ENCODE peak calls at places on chromosomes 7 and 10, in four cellular contexts. One of them, this sample, is unnamed.

GRCh38 chr10:30701471-30702173 is 72.1 kb upstream of the LYZL2 start:
- DNase-seq in transverse colon: peak
- DNase-seq in left lung: no peak
- DNase-seq in psoas muscle: no peak
- DNase-seq in this sample: peak

GRCh38 chr7:99919814-99920618 is 686 bp upstream of the TRIM4 start:
- DNase-seq in psoas muscle: no peak
- DNase-seq in transverse colon: no peak
- DNase-seq in left lung: no peak
- DNase-seq in this sample: no peak

GRCh38 chr7:150458235-150458634 is 7.8 kb downstream of the GIMAP8 start:
- DNase-seq in left lung: no peak
- DNase-seq in psoas muscle: no peak
- DNase-seq in transverse colon: no peak
- DNase-seq in this sample: no peak

GRCh38 chr7:2082357-2083038 is 150.2 kb downstream of the MAD1L1 start:
- DNase-seq in transverse colon: no peak
- DNase-seq in left lung: no peak
- DNase-seq in psoas muscle: peak
- DNase-seq in this sample: peak

GRCh38 chr7:55526770-55527169 is 45.5 kb downstream of the VOPP1 start:
- DNase-seq in transverse colon: no peak
- DNase-seq in psoas muscle: no peak
- DNase-seq in left lung: no peak
- DNase-seq in this sample: peak

GRCh38 chr7:106957766-106958165 is 86.7 kb upstream of the PRKAR2B start:
- DNase-seq in left lung: no peak
- DNase-seq in transverse colon: no peak
- DNase-seq in psoas muscle: no peak
- DNase-seq in this sample: no peak

GRCh38 chr10:34969171-34969570 is 121.0 kb downstream of the CUL2 start:
- DNase-seq in psoas muscle: no peak
- DNase-seq in transverse colon: no peak
- DNase-seq in left lung: no peak
- DNase-seq in this sample: no peak

GRCh38 chr10:70928140-70928539 is 39.8 kb upstream of the PCBD1 start:
- DNase-seq in transverse colon: no peak
- DNase-seq in left lung: no peak
- DNase-seq in psoas muscle: no peak
- DNase-seq in this sample: no peak

GRCh38 chr7:20299647-20300312 is 30.9 kb upstream of the ITGB8 start:
- DNase-seq in left lung: no peak
- DNase-seq in transverse colon: no peak
- DNase-seq in psoas muscle: no peak
- DNase-seq in this sample: no peak

GRCh38 chr7:69341288-69341687 is 257.0 kb upstream of the AUTS2 start:
- DNase-seq in transverse colon: no peak
- DNase-seq in psoas muscle: no peak
- DNase-seq in left lung: no peak
- DNase-seq in this sample: no peak

GRCh38 chr10:12780634-12781601 is 220.6 kb downstream of the CCDC3 start:
- DNase-seq in left lung: no peak
- DNase-seq in psoas muscle: no peak
- DNase-seq in transverse colon: no peak
- DNase-seq in this sample: no peak

GRCh38 chr7:148084138-148084537 is 506.4 kb upstream of the C7orf33 start:
- DNase-seq in transverse colon: peak
- DNase-seq in left lung: no peak
- DNase-seq in psoas muscle: peak
- DNase-seq in this sample: peak

GRCh38 chr10:69318997-69319727 is 40.9 kb downstream of the HK1 start:
- DNase-seq in left lung: peak
- DNase-seq in psoas muscle: peak
- DNase-seq in transverse colon: peak
- DNase-seq in this sample: peak

GRCh38 chr7:159125104-159125943 is 19.3 kb downstream of the VIPR2 start:
- DNase-seq in psoas muscle: no peak
- DNase-seq in transverse colon: no peak
- DNase-seq in left lung: no peak
- DNase-seq in this sample: no peak

GRCh38 chr10:64732372-64732715 is 1211.1 kb downstream of the REEP3 start:
- DNase-seq in left lung: no peak
- DNase-seq in psoas muscle: no peak
- DNase-seq in transverse colon: no peak
- DNase-seq in this sample: no peak

GRCh38 chr10:50636576-50636975 is 12.8 kb upstream of the SGMS1 start:
- DNase-seq in psoas muscle: no peak
- DNase-seq in left lung: no peak
- DNase-seq in transverse colon: no peak
- DNase-seq in this sample: no peak

GRCh38 chr10:32163076-32163773 is 107.0 kb upstream of the KIF5B start:
- DNase-seq in transverse colon: no peak
- DNase-seq in left lung: no peak
- DNase-seq in psoas muscle: no peak
- DNase-seq in this sample: no peak

GRCh38 chr7:148941598-148942280 is 57.6 kb upstream of the EZH2 start:
- DNase-seq in transverse colon: peak
- DNase-seq in psoas muscle: peak
- DNase-seq in left lung: peak
- DNase-seq in this sample: peak

GRCh38 chr10:70363292-70363691 is 19.1 kb downstream of the LRRC20 start:
- DNase-seq in psoas muscle: no peak
- DNase-seq in transverse colon: no peak
- DNase-seq in left lung: no peak
- DNase-seq in this sample: no peak

GRCh38 chr7:95396136-95397032 is at the start of gene PON3:
- DNase-seq in psoas muscle: peak
- DNase-seq in transverse colon: peak
- DNase-seq in left lung: peak
- DNase-seq in this sample: no peak

GRCh38 chr7:104124893-104125292 is 82.9 kb downstream of the ORC5 start:
- DNase-seq in transverse colon: no peak
- DNase-seq in left lung: no peak
- DNase-seq in psoas muscle: no peak
- DNase-seq in this sample: no peak

GRCh38 chr7:90224204-90224603 is 12.7 kb downstream of the STEAP2 start:
- DNase-seq in left lung: no peak
- DNase-seq in transverse colon: no peak
- DNase-seq in psoas muscle: no peak
- DNase-seq in this sample: no peak

GRCh38 chr10:127798116-127798515 is 61.1 kb downstream of the FOXI2 start:
- DNase-seq in transverse colon: no peak
- DNase-seq in left lung: no peak
- DNase-seq in psoas muscle: no peak
- DNase-seq in this sample: no peak

GRCh38 chr10:72134785-72135765 is 46.7 kb upstream of the SPOCK2 start:
- DNase-seq in left lung: no peak
- DNase-seq in transverse colon: no peak
- DNase-seq in psoas muscle: no peak
- DNase-seq in this sample: no peak

GRCh38 chr7:132065193-132065972 is 509.0 kb upstream of the PODXL start:
- DNase-seq in transverse colon: peak
- DNase-seq in left lung: peak
- DNase-seq in psoas muscle: peak
- DNase-seq in this sample: no peak

GRCh38 chr10:44476421-44476820 is 91.5 kb upstream of the CXCL12 start:
- DNase-seq in left lung: no peak
- DNase-seq in transverse colon: no peak
- DNase-seq in psoas muscle: no peak
- DNase-seq in this sample: peak

GRCh38 chr7:135800560-135800959 is 51.9 kb upstream of the FAM180A start:
- DNase-seq in transverse colon: no peak
- DNase-seq in psoas muscle: no peak
- DNase-seq in left lung: no peak
- DNase-seq in this sample: no peak

GRCh38 chr7:135799881-135800280 is 51.3 kb upstream of the FAM180A start:
- DNase-seq in left lung: no peak
- DNase-seq in transverse colon: no peak
- DNase-seq in psoas muscle: no peak
- DNase-seq in this sample: no peak

GRCh38 chr7:135801045-135801693 is 52.6 kb upstream of the FAM180A start:
- DNase-seq in psoas muscle: no peak
- DNase-seq in transverse colon: no peak
- DNase-seq in left lung: no peak
- DNase-seq in this sample: peak

GRCh38 chr7:135795846-135796570 is 47.4 kb upstream of the FAM180A start:
- DNase-seq in transverse colon: no peak
- DNase-seq in psoas muscle: no peak
- DNase-seq in left lung: no peak
- DNase-seq in this sample: peak

DNA sequence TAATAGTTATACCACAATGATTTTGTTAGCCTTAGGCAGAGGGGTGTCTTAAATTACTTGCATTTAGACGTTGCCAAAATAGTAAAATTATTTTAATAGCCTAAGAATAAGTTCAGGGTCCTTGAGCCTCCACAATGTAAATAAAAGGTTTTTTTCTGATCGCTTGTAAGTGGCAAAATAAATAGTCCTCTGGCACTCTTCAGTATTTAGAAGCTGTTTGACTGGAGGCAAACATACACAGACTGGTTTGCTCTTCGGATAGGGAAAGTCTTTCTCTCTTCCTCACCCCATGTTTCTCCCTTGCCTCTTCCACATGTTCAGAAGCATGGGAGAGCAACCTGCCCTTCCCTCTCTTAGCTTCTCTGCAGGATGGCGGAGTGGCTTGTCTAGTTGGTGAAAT is 49.5 kb upstream of the FAM180A start:
- DNase-seq in psoas muscle: no peak
- DNase-seq in left lung: no peak
- DNase-seq in transverse colon: no peak
- DNase-seq in this sample: no peak
- H3K27ac ChIP-seq in psoas muscle: no peak
- H3K27ac ChIP-seq in left lung: no peak
- H3K27ac ChIP-seq in transverse colon: no peak
- H3K27ac ChIP-seq in this sample: no peak

GRCh38 chr7:44791278-44792219 is 4.9 kb upstream of the PPIA start:
- DNase-seq in transverse colon: no peak
- DNase-seq in psoas muscle: no peak
- DNase-seq in left lung: no peak
- DNase-seq in this sample: no peak
- TF ChIP-seq CTCF in transverse colon: no peak
- TF ChIP-seq CTCF in psoas muscle: no peak
- TF ChIP-seq CTCF in left lung: no peak
- TF ChIP-seq CTCF in this sample: no peak

DNA sequence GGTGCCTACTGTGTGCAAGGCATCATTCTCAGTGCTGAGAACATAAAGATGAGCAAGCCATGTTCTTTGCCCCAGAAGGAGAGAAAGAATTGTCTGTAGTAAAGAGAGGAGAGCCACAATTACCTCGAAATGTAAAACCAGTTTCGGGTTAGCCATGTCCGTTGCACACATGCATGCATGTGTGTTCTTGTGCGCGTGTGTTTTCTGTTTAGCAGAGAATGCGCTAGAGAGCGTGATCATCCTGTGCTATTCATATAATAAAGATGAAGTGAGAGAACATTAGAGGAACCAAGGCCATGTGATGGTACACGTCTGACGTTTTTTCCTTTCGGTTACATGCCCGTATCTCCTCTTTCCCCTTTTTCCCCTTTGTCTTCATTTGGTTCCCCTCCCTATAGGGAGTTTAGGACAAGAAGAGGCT is 158.2 kb downstream of the CELF2 start:
- DNase-seq in psoas muscle: no peak
- DNase-seq in left lung: no peak
- DNase-seq in transverse colon: peak
- DNase-seq in this sample: no peak
- H3K4me3 ChIP-seq in psoas muscle: no peak
- H3K4me3 ChIP-seq in left lung: no peak
- H3K4me3 ChIP-seq in transverse colon: no peak
- H3K4me3 ChIP-seq in this sample: no peak

GRCh38 chr7:16740623-16740953 is 13.0 kb upstream of the TSPAN13 start:
- DNase-seq in psoas muscle: no peak
- DNase-seq in transverse colon: no peak
- DNase-seq in left lung: no peak
- DNase-seq in this sample: no peak
- H3K27ac ChIP-seq in psoas muscle: no peak
- H3K27ac ChIP-seq in transverse colon: no peak
- H3K27ac ChIP-seq in left lung: peak
- H3K27ac ChIP-seq in this sample: no peak

GRCh38 chr7:21784989-21785388 is 160.7 kb downstream of the CDCA7L start:
- DNase-seq in psoas muscle: no peak
- DNase-seq in transverse colon: no peak
- DNase-seq in left lung: no peak
- DNase-seq in this sample: no peak

GRCh38 chr7:21777916-21778315 is 167.8 kb downstream of the CDCA7L start:
- DNase-seq in psoas muscle: no peak
- DNase-seq in transverse colon: no peak
- DNase-seq in left lung: no peak
- DNase-seq in this sample: no peak

DNA sequence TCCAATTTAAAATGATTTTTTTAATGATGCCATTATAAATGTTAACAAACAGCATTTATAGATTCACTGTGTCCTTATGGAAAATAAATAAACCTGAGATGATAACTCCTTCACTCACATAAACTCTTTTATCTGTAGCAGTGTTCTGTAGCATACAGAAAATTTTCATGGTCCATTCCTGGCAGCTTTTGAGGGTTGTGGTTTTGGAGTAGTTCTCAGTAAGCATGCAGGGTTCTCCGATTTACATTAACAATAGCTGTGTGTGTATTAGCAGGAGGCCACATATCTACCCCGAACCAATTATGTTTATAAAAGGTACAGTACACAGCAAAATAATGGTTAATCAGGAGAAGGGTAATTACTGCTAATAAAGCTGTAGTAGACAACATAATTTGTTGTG is 162.7 kb downstream of the CDCA7L start:
- DNase-seq in left lung: no peak
- DNase-seq in psoas muscle: no peak
- DNase-seq in transverse colon: no peak
- DNase-seq in this sample: no peak
- TF ChIP-seq CTCF in left lung: no peak
- TF ChIP-seq CTCF in psoas muscle: no peak
- TF ChIP-seq CTCF in transverse colon: no peak
- TF ChIP-seq CTCF in this sample: no peak

GRCh38 chr7:24279512-24279911 is 4.5 kb upstream of the NPY start:
- DNase-seq in left lung: no peak
- DNase-seq in psoas muscle: no peak
- DNase-seq in transverse colon: no peak
- DNase-seq in this sample: no peak

GRCh38 chr7:24284699-24285506 is 913 bp downstream of the NPY start:
- DNase-seq in left lung: no peak
- DNase-seq in transverse colon: no peak
- DNase-seq in psoas muscle: no peak
- DNase-seq in this sample: peak

GRCh38 chr7:24283559-24283899 is 461 bp upstream of the NPY start:
- DNase-seq in left lung: no peak
- DNase-seq in psoas muscle: no peak
- DNase-seq in transverse colon: no peak
- DNase-seq in this sample: no peak

GRCh38 chr7:24283900-24284698 is at the start of gene NPY:
- DNase-seq in transverse colon: no peak
- DNase-seq in psoas muscle: no peak
- DNase-seq in left lung: no peak
- DNase-seq in this sample: peak
- H3K4me3 ChIP-seq in transverse colon: no peak
- H3K4me3 ChIP-seq in psoas muscle: peak
- H3K4me3 ChIP-seq in left lung: no peak
- H3K4me3 ChIP-seq in this sample: peak

This sample was measured in WERI-Rb-1.